ENCODE peak calls at places on chromosomes 7 and 10, in five cellular contexts. U is EH; S is effector CD4-positive, alpha-beta T cell; C is GM13977; I is substantia nigra. J is an unnamed sample.

GRCh38 chr10:112915590-112916572 is 34.2 kb upstream of the TCF7L2 start:
- DNase-seq in U (peak), C (no peak), S (no peak), I (no peak), J (no peak)

GRCh38 chr10:75744242-75744641 is 312.8 kb downstream of the LRMDA start:
- DNase-seq in U (no peak), S (no peak), C (no peak), I (no peak), J (no peak)

GRCh38 chr10:101228682-101229274 is 485 bp downstream of the LBX1 start:
- DNase-seq in C (no peak), I (no peak), S (no peak), U (no peak), J (no peak)

GRCh38 chr7:23713285-23714235 is 3.5 kb downstream of the STK31 start:
- DNase-seq in S (no peak), C (no peak), I (no peak), U (peak), J (no peak)

GRCh38 chr7:27236053-27236410 is 6.6 kb upstream of the EVX1 start:
- DNase-seq in I (no peak), C (no peak), U (no peak), S (no peak), J (no peak)

GRCh38 chr10:110569120-110569519 is 1.6 kb downstream of the SMC3 start:
- DNase-seq in S (no peak), C (no peak), U (no peak), I (no peak), J (no peak)

GRCh38 chr7:138981332-138982203 is at the start of gene KIAA1549:
- DNase-seq in S (peak), U (peak), C (peak), I (no peak), J (peak)

GRCh38 chr7:128206017-128206746 is 34.9 kb upstream of the LEP start:
- DNase-seq in I (no peak), U (no peak), S (no peak), C (no peak), J (no peak)

GRCh38 chr7:151025924-151026671 is 1.8 kb upstream of the ATG9B start:
- DNase-seq in I (no peak), C (no peak), U (peak), S (no peak), J (no peak)

GRCh38 chr7:133770863-133771492 is 356.2 kb upstream of the LRGUK start:
- DNase-seq in S (no peak), C (no peak), U (peak), I (no peak), J (no peak)

GRCh38 chr7:80018941-80019808 is 115.5 kb upstream of the GNAI1 start:
- DNase-seq in I (no peak), C (peak), U (peak), S (no peak), J (no peak)

GRCh38 chr7:101550641-101551531 is 78.2 kb downstream of the MYL10 start:
- DNase-seq in S (no peak), C (no peak), I (no peak), U (peak), J (no peak)

GRCh38 chr10:34474060-34474376 is 341.1 kb downstream of the PARD3 start:
- DNase-seq in C (no peak), S (no peak), I (no peak), U (peak), J (no peak)

GRCh38 chr7:108017776-108018151 is 14.8 kb upstream of the LAMB1 start:
- DNase-seq in U (no peak), I (no peak), S (no peak), C (no peak), J (no peak)

GRCh38 chr7:130008941-130009847 is 42.0 kb downstream of the ZC3HC1 start:
- DNase-seq in S (no peak), C (no peak), U (peak), I (no peak), J (peak)

GRCh38 chr10:133100706-133101463 is 13.2 kb downstream of the ADGRA1 start:
- DNase-seq in I (no peak), S (no peak), C (no peak), U (peak), J (no peak)

GRCh38 chr7:46195934-46196333 is 274.9 kb upstream of the IGFBP3 start:
- DNase-seq in C (no peak), S (no peak), U (no peak), I (no peak), J (no peak)

GRCh38 chr7:1641661-1642260 is 28.3 kb upstream of the ELFN1 start:
- DNase-seq in C (no peak), I (no peak), U (no peak), S (no peak), J (no peak)

GRCh38 chr10:69801434-69802315 is at the start of gene COL13A1:
- DNase-seq in S (no peak), I (no peak), U (peak), C (peak), J (no peak)

GRCh38 chr10:79138449-79139123 is 69.8 kb downstream of the ZMIZ1 start:
- DNase-seq in C (no peak), U (no peak), I (no peak), S (no peak), J (no peak)

GRCh38 chr7:84700563-84701370 is 486.1 kb downstream of the SEMA3D start:
- DNase-seq in S (no peak), U (peak), I (no peak), C (no peak), J (no peak)

GRCh38 chr7:5671053-5671452 is 110.4 kb downstream of the RNF216 start:
- DNase-seq in U (no peak), C (no peak), S (no peak), I (no peak), J (no peak)

GRCh38 chr7:81447351-81447952 is 322.4 kb downstream of the HGF start:
- DNase-seq in S (no peak), I (no peak), U (peak), C (no peak), J (no peak)

GRCh38 chr10:109773818-109774440 is 149.4 kb downstream of the XPNPEP1 start:
- DNase-seq in S (no peak), C (peak), I (no peak), U (peak), J (no peak)

GRCh38 chr7:7817748-7818147 is 99.3 kb upstream of the RPA3 start:
- DNase-seq in I (no peak), S (no peak), C (no peak), U (no peak), J (no peak)

GRCh38 chr10:93859049-93859655 is 34.6 kb upstream of the SLC35G1 start:
- DNase-seq in C (no peak), U (peak), S (no peak), I (no peak), J (no peak)

GRCh38 chr7:40810274-40810673 is 675.5 kb downstream of the SUGCT start:
- DNase-seq in C (no peak), U (peak), I (no peak), S (no peak), J (no peak)

GRCh38 chr10:7672366-7673134 is 5.8 kb upstream of the ITIH5 start:
- DNase-seq in I (no peak), S (no peak), C (no peak), U (no peak), J (no peak)

GRCh38 chr7:19009241-19009935 is 108.0 kb downstream of the TWIST1 start:
- DNase-seq in S (no peak), U (peak), I (no peak), C (no peak), J (no peak)

GRCh38 chr7:14905764-14906163 is 3.2 kb upstream of the DGKB start:
- DNase-seq in C (no peak), S (no peak), I (no peak), U (no peak), J (no peak)

GRCh38 chr7:70352088-70352487 is 753.8 kb downstream of the AUTS2 start:
- DNase-seq in U (no peak), S (no peak), I (no peak), C (no peak), J (no peak)

J was measured in GM06990.